ENCODE peak calls at places on chromosomes 6 and 20, in eight cellular contexts. O is H1, Q is neural progenitor cell, I is HCT116, J is fibroblast of lung, Z is hepatocyte, R is MM.1S, B is mammary epithelial cell. T is an unnamed sample.

GRCh38 chr6:34990971-34991560 is 102.0 kb downstream of the ANKS1A start:
- DNase-seq in O (no peak), Q (no peak), I (no peak), J (peak; percentile 85), Z (no peak), R (no peak), B (peak; percentile 7), T (no peak)

GRCh38 chr6:32741203-32741960 is at the start of gene HLA-DQA2:
- DNase-seq in O (no peak), Q (no peak), I (no peak), J (no peak), Z (no peak), R (no peak), B (no peak), T (no peak)

GRCh38 chr6:91057689-91058088 is 470.8 kb upstream of the MAP3K7 start:
- DNase-seq in O (no peak), Q (no peak), I (no peak), J (no peak), Z (no peak), R (no peak), B (no peak), T (no peak)

GRCh38 chr20:52269327-52269726 is 77.7 kb upstream of the ZFP64 start:
- DNase-seq in O (no peak), Q (no peak), I (no peak), J (no peak), Z (no peak), R (no peak), B (no peak), T (no peak)

GRCh38 chr20:1673424-1673823 is 15.8 kb upstream of the SIRPG start:
- DNase-seq in O (no peak), Q (peak; percentile 61), I (no peak), J (no peak), Z (no peak), R (no peak), B (no peak), T (no peak)

GRCh38 chr20:5127204-5127858 is 523 bp downstream of the CDS2 start:
- DNase-seq in O (no peak), Q (no peak), I (no peak), J (peak; percentile 53), Z (peak; percentile 66), R (peak; percentile 69), B (peak; percentile 51), T (peak; percentile 86)

GRCh38 chr6:148329568-148330299 is 12.9 kb upstream of the SASH1 start:
- DNase-seq in O (no peak), Q (no peak), I (no peak), J (peak; percentile 97), Z (no peak), R (no peak), B (peak; percentile 73), T (no peak)

GRCh38 chr6:3919130-3919628 is 70.0 kb downstream of the FAM50B start:
- DNase-seq in O (no peak), Q (no peak), I (no peak), J (no peak), Z (no peak), R (no peak), B (peak; percentile 23), T (no peak)

GRCh38 chr6:1705630-1706029 is 95.9 kb downstream of the FOXC1 start:
- DNase-seq in O (no peak), Q (no peak), I (no peak), J (no peak), Z (no peak), R (no peak), B (no peak), T (no peak)

GRCh38 chr20:63092660-63093215 is 86.0 kb upstream of the BHLHE23 start:
- DNase-seq in O (no peak), Q (no peak), I (no peak), J (no peak), Z (no peak), R (no peak), B (no peak), T (no peak)

GRCh38 chr6:88725111-88725711 is 238.2 kb downstream of the RNGTT start:
- DNase-seq in O (peak; percentile 47), Q (peak; percentile 77), I (no peak), J (peak; percentile 90), Z (peak; percentile 47), R (no peak), B (no peak), T (peak; percentile 7)

GRCh38 chr6:2729921-2730320 is 20.8 kb downstream of the MYLK4 start:
- DNase-seq in O (no peak), Q (no peak), I (no peak), J (no peak), Z (no peak), R (no peak), B (no peak), T (no peak)

GRCh38 chr6:136737343-136738177 is 54.7 kb downstream of the MAP3K5 start:
- DNase-seq in O (no peak), Q (no peak), I (no peak), J (peak; percentile 77), Z (no peak), R (no peak), B (peak; percentile 28), T (no peak)

GRCh38 chr6:121886223-121886830 is 450.9 kb downstream of the GJA1 start:
- DNase-seq in O (no peak), Q (no peak), I (no peak), J (no peak), Z (no peak), R (no peak), B (peak; percentile 3), T (no peak)

GRCh38 chr6:113644861-113645575 is 212.1 kb upstream of the MARCKS start:
- DNase-seq in O (no peak), Q (no peak), I (peak; percentile 40), J (peak; percentile 99), Z (no peak), R (no peak), B (peak; percentile 97), T (no peak)

GRCh38 chr6:17474289-17474688 is 80.9 kb downstream of the CAP2 start:
- DNase-seq in O (no peak), Q (no peak), I (no peak), J (no peak), Z (no peak), R (no peak), B (no peak), T (no peak)

GRCh38 chr6:169250660-169251059 is 3.0 kb downstream of the THBS2 start:
- DNase-seq in O (no peak), Q (no peak), I (peak; percentile 23), J (peak; percentile 91), Z (no peak), R (no peak), B (peak; percentile 94), T (no peak)

GRCh38 chr6:10410214-10410873 is 4.5 kb downstream of the TFAP2A start:
- DNase-seq in O (no peak), Q (no peak), I (no peak), J (no peak), Z (no peak), R (no peak), B (peak; percentile 25), T (no peak)

GRCh38 chr6:18216411-18216810 is 47.9 kb downstream of the DEK start:
- DNase-seq in O (no peak), Q (no peak), I (no peak), J (peak; percentile 95), Z (no peak), R (no peak), B (peak; percentile 70), T (no peak)

GRCh38 chr20:56400001-56400640 is 7.7 kb downstream of the CSTF1 start:
- DNase-seq in O (no peak), Q (peak; percentile 76), I (peak; percentile 51), J (peak; percentile 56), Z (peak; percentile 82), R (peak; percentile 66), B (peak; percentile 34), T (peak; percentile 66)

GRCh38 chr6:108559097-108559883 is 1.4 kb upstream of the FOXO3 start:
- DNase-seq in O (no peak), Q (peak; percentile 89), I (no peak), J (peak; percentile 83), Z (peak; percentile 95), R (peak; percentile 88), B (peak; percentile 82), T (peak; percentile 88)

GRCh38 chr6:10528170-10528981 is 7.2 kb downstream of the GCNT2 start:
- DNase-seq in O (no peak), Q (no peak), I (no peak), J (peak; percentile 69), Z (peak; percentile 70), R (peak; percentile 45), B (no peak), T (peak; percentile 35)

GRCh38 chr6:168373389-168373788 is 53.8 kb upstream of the DACT2 start:
- DNase-seq in O (no peak), Q (no peak), I (no peak), J (no peak), Z (no peak), R (no peak), B (no peak), T (no peak)

GRCh38 chr6:38193486-38194281 is 374.2 kb downstream of the ZFAND3 start:
- DNase-seq in O (no peak), Q (no peak), I (no peak), J (no peak), Z (no peak), R (no peak), B (no peak), T (no peak)

GRCh38 chr20:41321003-41321402 is 3.5 kb upstream of the ZHX3 start:
- DNase-seq in O (no peak), Q (no peak), I (no peak), J (no peak), Z (no peak), R (no peak), B (no peak), T (no peak)
- TF ChIP-seq EZH2 in O (no peak), Q (no peak), I (no peak), J (no peak), Z (no peak), R (no peak), B (no peak), T (no peak)

GRCh38 chr6:99530627-99531026 is 15.4 kb upstream of the USP45 start:
- DNase-seq in O (no peak), Q (no peak), I (no peak), J (no peak), Z (no peak), R (no peak), B (no peak), T (no peak)
- H3K9me3 ChIP-seq in O (no peaks in the 10 kb centered on the region), Q (no peaks in the 10 kb centered on the region), I (no peaks in the 10 kb centered on the region), J (no peaks in the 10 kb centered on the region), Z (no peaks in the 10 kb centered on the region), R (no peaks in the 10 kb centered on the region), B (no peaks in the 10 kb centered on the region), T (no peaks in the 10 kb centered on the region)

DNA sequence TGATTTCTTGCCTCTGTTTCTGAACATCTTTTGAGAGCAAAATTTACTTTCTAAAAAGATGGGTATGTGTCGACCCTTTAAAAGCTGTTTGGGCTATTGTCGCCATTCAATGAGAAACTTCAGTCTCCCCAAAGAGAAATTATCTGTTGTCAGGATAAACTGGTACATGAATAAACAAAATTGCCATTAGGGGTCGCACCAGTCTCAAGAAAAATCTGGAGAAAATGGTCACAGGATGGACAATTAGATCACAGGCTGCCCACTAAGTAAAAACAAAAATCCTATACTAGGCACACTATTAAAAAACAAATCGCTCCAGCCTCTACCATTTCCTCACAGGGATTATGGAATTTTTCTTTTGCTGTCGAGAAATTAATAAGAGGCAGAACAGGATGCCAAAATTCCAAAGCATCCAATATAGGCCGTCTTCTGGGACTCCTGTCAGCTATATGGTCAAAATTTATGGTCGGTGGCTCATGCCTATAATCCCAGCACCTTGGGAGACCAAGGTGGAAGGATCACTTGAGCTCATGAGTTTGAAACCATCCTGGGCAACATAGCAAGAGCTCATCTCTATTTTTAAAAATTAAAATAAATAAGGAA is 5.5 kb upstream of the HLA-E start:
- DNase-seq in O (no peak), Q (peak; percentile 71), I (peak; percentile 54), J (peak; percentile 51), Z (peak; percentile 70), R (peak; percentile 52), B (peak; percentile 50), T (peak; percentile 32)
- TF ChIP-seq CTCF in O (no peak), Q (peak; percentile 69), I (peak; percentile 88), J (peak; percentile 52), Z (peak; percentile 66), R (peak; percentile 60), B (peak; percentile 50), T (peak; percentile 80)

GRCh38 chr6:99590728-99591672 is 15.6 kb upstream of the PRDM13 start:
- DNase-seq in O (no peak), Q (peak; percentile 66), I (no peak), J (no peak), Z (peak; percentile 20), R (no peak), B (no peak), T (no peak)
- TF ChIP-seq EZH2 in O (peak; percentile 97), Q (peak; percentile 95), I (no peak), J (peak; percentile 90), Z (peak; percentile 94), R (no peak), B (no peak), T (no peak)

T was measured in DND-41.